ENCODE peak calls at places on chromosomes 4 and X, in five cellular contexts. F is mesendoderm, K is IMR-90, R is H1, A is neuronal stem cell. C is an unnamed sample.

GRCh38 chrX:26387906-26388305 is 171.9 kb downstream of the MAGEB5 start:
- DNase-seq in F (no peak), K (no peak), R (no peak), A (no peak), C (no peak)

GRCh38 chrX:72023071-72023470 is 108.6 kb downstream of the RTL5 start:
- DNase-seq in F (no peak), K (no peak), R (no peak), A (no peak), C (no peak)

GRCh38 chr4:37510626-37511025 is 175.6 kb downstream of the RELL1 start:
- DNase-seq in F (no peak), K (no peak), R (no peak), A (no peak), C (no peak)

GRCh38 chrX:78710146-78710545 is 37.4 kb upstream of the LPAR4 start:
- DNase-seq in F (no peak), K (peak), R (no peak), A (no peak), C (peak)

GRCh38 chrX:107968623-107969022 is 13.5 kb downstream of the TEX13B start:
- DNase-seq in F (no peak), K (no peak), R (no peak), A (no peak), C (no peak)

GRCh38 chrX:46670316-46670715 is 88.6 kb downstream of the SLC9A7 start:
- DNase-seq in F (no peak), K (no peak), R (no peak), A (no peak), C (no peak)

GRCh38 chr4:948101-948935 is 16.1 kb downstream of the TMEM175 start:
- DNase-seq in F (no peak), K (no peak), R (no peak), A (no peak), C (no peak)

GRCh38 chr4:149835280-149835679 is 19.6 kb upstream of the IQCM start:
- DNase-seq in F (peak), K (no peak), R (no peak), A (no peak), C (no peak)

GRCh38 chrX:136347706-136348105 is 46.9 kb downstream of the ADGRG4 start:
- DNase-seq in F (no peak), K (no peak), R (no peak), A (no peak), C (no peak)

GRCh38 chr4:76293705-76294274 is 12.7 kb upstream of the STBD1 start:
- DNase-seq in F (no peak), K (no peak), R (no peak), A (no peak), C (no peak)

GRCh38 chr4:147825451-147826287 is 93.8 kb downstream of the ARHGAP10 start:
- DNase-seq in F (no peak), K (no peak), R (no peak), A (no peak), C (no peak)

GRCh38 chrX:101485212-101486064 is at the start of gene ARMCX4:
- DNase-seq in F (peak), K (peak), R (peak), A (peak), C (peak)

GRCh38 chrX:150693782-150694574 is 782 bp downstream of the MTMR1 start:
- DNase-seq in F (peak), K (peak), R (peak), A (no peak), C (peak)

GRCh38 chrX:150897371-150898319 is 823 bp downstream of the CD99L2 start:
- DNase-seq in F (peak), K (no peak), R (no peak), A (no peak), C (peak)

GRCh38 chrX:89021964-89022363 is 274.9 kb downstream of the CPXCR1 start:
- DNase-seq in F (no peak), K (no peak), R (no peak), A (no peak), C (no peak)

GRCh38 chr4:89249716-89250361 is 57.8 kb downstream of the GPRIN3 start:
- DNase-seq in F (peak), K (no peak), R (no peak), A (no peak), C (no peak)

GRCh38 chrX:25020391-25021131 is 4.8 kb upstream of the ARX start:
- DNase-seq in F (peak), K (no peak), R (no peak), A (no peak), C (no peak)

GRCh38 chr4:1309261-1310010 is 19.7 kb downstream of the MAEA start:
- DNase-seq in F (peak), K (peak), R (peak), A (peak), C (peak)

GRCh38 chrX:110287605-110288004 is 30.3 kb downstream of the AMMECR1 start:
- DNase-seq in F (no peak), K (peak), R (no peak), A (no peak), C (peak)

GRCh38 chr4:74316397-74316796 is 8.1 kb downstream of the EPGN start:
- DNase-seq in F (peak), K (no peak), R (no peak), A (no peak), C (peak)

GRCh38 chrX:154890990-154891639 is 5.0 kb downstream of the F8A1 start:
- DNase-seq in F (no peak), K (no peak), R (no peak), A (no peak), C (no peak)

GRCh38 chr4:152045781-152046571 is 285.2 kb upstream of the GATB start:
- DNase-seq in F (peak), K (no peak), R (peak), A (peak), C (peak)

GRCh38 chrX:77622233-77622632 is 163.8 kb downstream of the ATRX start:
- DNase-seq in F (peak), K (no peak), R (no peak), A (no peak), C (no peak)

GRCh38 chr4:108644237-108644636 is 6.2 kb upstream of the OSTC start:
- DNase-seq in F (peak), K (peak), R (no peak), A (no peak), C (peak)

GRCh38 chr4:15577508-15577907 is 77.6 kb downstream of the FBXL5 start:
- DNase-seq in F (no peak), K (peak), R (no peak), A (no peak), C (peak)

GRCh38 chr4:75338352-75338880 is 175.8 kb downstream of the RCHY1 start:
- DNase-seq in F (no peak), K (peak), R (no peak), A (no peak), C (peak)

GRCh38 chr4:178836865-178837264 is 1394.6 kb upstream of the AGA start:
- DNase-seq in F (no peak), K (no peak), R (no peak), A (no peak), C (no peak)

GRCh38 chr4:40395908-40396806 is 61.0 kb downstream of the CHRNA9 start:
- DNase-seq in F (peak), K (no peak), R (no peak), A (no peak), C (no peak)

GRCh38 chrX:10569946-10570345 is 50.4 kb downstream of the MID1 start:
- DNase-seq in F (no peak), K (peak), R (no peak), A (no peak), C (no peak)

GRCh38 chr4:93776386-93777080 is 52.0 kb upstream of the ATOH1 start:
- DNase-seq in F (no peak), K (peak), R (no peak), A (no peak), C (no peak)

GRCh38 chr4:73762409-73762808 is 22.0 kb downstream of the CXCL8 start:
- DNase-seq in F (no peak), K (no peak), R (no peak), A (no peak), C (no peak)

GRCh38 chr4:24559889-24560288 is 24.5 kb downstream of the DHX15 start:
- DNase-seq in F (no peak), K (peak), R (no peak), A (no peak), C (peak)

GRCh38 chr4:181528570-181529184 is 714.5 kb upstream of the TENM3 start:
- DNase-seq in F (peak), K (peak), R (peak), A (peak), C (peak)

GRCh38 chr4:8740666-8741395 is 130.8 kb downstream of the HMX1 start:
- DNase-seq in F (peak), K (no peak), R (no peak), A (no peak), C (no peak)

GRCh38 chrX:85375333-85375738 is 4.1 kb downstream of the POF1B start:
- DNase-seq in F (no peak), K (no peak), R (no peak), A (no peak), C (no peak)

GRCh38 chr4:24244663-24245519 is 339.5 kb downstream of the DHX15 start:
- DNase-seq in F (no peak), K (peak), R (no peak), A (peak), C (peak)

GRCh38 chr4:47145630-47146029 is 114.3 kb downstream of the GABRB1 start:
- DNase-seq in F (peak), K (peak), R (no peak), A (no peak), C (peak)

DNA sequence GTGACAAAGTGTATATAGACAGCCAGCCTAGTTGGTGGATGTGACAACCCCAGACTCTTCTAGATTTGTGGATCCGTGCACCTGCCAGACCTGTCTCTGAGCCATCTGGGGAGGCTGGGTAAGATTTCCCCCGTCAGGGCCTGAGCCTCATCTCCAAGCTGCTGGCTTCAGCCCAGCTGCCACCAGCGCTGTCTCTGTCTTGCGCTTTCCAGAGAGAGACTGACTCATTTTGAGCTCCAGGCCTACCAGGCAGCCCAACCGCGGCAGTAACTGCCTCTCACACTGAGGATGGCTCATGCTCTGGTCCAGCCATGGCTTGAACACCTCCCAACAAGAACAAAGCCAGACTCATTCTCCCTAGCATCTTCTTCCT is 26.4 kb downstream of the NOP14 start:
- DNase-seq in F (no peak), K (peak), R (no peak), A (no peak), C (peak)
- H3K27ac ChIP-seq in F (no peak), K (no peak), R (no peak), A (no peak), C (peak)

DNA sequence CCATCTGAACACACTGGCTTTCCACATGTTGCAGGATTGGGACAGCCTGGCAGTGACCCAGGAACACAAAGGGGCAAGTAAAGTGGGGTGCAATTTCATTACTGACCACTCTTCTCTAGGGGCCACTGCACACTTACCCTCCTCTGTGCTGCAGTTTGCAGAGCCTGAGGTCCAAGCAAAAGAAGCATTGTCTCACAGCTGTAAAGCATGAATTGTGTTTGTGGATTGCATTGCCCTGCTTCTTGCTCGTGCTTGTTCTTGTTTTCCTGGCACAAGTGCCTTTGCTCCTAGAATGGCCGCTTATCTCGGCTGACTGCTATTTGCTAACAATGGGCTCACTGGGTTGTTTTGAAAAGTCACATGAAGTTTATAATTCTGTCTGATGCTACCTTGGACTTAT is 209.1 kb upstream of the JADE1 start:
- DNase-seq in F (peak), K (peak), R (no peak), A (no peak), C (peak)
- H3K4me3 ChIP-seq in F (no peak), K (no peak), R (no peak), A (no peak), C (no peak)

GRCh38 chrX:129523076-129524055 is at the start of gene SMARCA1:
- DNase-seq in F (peak), K (peak), R (no peak), A (peak), C (peak)
- H2BK5ac ChIP-seq in F (no peak), K (peak), R (peak), A (peak), C (peak)

GRCh38 chrX:1323315-1323714 is 13.3 kb upstream of the IL3RA start:
- DNase-seq in F (peak), K (no peak), R (peak), A (peak), C (peak)
- H3K27ac ChIP-seq in F (no peak), K (no peak), R (no peak), A (no peak), C (no peak)

C was measured in mesenchymal stem cell.